ENCODE peak calls at places on chromosome 17, in five cellular contexts. T is HCT116, S is PC-9, Q is MM.1S, G is H1. D is an unnamed sample.
A peak's percentile ranks its signal among the peaks of the same experiment; 100 is the strongest.

GRCh38 chr17:28473542-28473941 is at the start of gene SLC13A2:
- DNase-seq in G (no peak), S (no peak), Q (no peak), T (no peak), D (no peak)

GRCh38 chr17:77420804-77421634 is 280.2 kb downstream of the SEC14L1 start:
- DNase-seq in T (no peak), Q (no peak), S (no peak), G (peak; percentile 69), D (peak; percentile 68)

GRCh38 chr17:16468428-16468992 is 23.5 kb downstream of the LRRC75A start:
- DNase-seq in G (no peak), T (no peak), S (no peak), Q (no peak), D (no peak)

GRCh38 chr17:21313320-21313719 is 28.8 kb downstream of the MAP2K3 start:
- DNase-seq in Q (no peak), T (no peak), S (no peak), G (no peak), D (no peak)

GRCh38 chr17:67285360-67285759 is 40.4 kb upstream of the HELZ start:
- DNase-seq in T (no peak), Q (no peak), S (peak; percentile 68), G (no peak), D (no peak)

GRCh38 chr17:72349508-72350472 is 229.0 kb downstream of the SOX9 start:
- DNase-seq in Q (no peak), G (no peak), S (no peak), T (no peak), D (no peak)

GRCh38 chr17:14297161-14297851 is 3.6 kb upstream of the HS3ST3B1 start:
- DNase-seq in Q (no peak), T (no peak), G (peak; percentile 87), S (no peak), D (peak; percentile 90)

GRCh38 chr17:7767425-7768021 is 50.0 kb downstream of the DNAH2 start:
- DNase-seq in T (no peak), Q (no peak), S (peak; percentile 88), G (no peak), D (no peak)

GRCh38 chr17:40224707-40225092 is 5.6 kb downstream of the WIPF2 start:
- DNase-seq in Q (no peak), T (no peak), S (no peak), G (no peak), D (peak; percentile 90)

DNA sequence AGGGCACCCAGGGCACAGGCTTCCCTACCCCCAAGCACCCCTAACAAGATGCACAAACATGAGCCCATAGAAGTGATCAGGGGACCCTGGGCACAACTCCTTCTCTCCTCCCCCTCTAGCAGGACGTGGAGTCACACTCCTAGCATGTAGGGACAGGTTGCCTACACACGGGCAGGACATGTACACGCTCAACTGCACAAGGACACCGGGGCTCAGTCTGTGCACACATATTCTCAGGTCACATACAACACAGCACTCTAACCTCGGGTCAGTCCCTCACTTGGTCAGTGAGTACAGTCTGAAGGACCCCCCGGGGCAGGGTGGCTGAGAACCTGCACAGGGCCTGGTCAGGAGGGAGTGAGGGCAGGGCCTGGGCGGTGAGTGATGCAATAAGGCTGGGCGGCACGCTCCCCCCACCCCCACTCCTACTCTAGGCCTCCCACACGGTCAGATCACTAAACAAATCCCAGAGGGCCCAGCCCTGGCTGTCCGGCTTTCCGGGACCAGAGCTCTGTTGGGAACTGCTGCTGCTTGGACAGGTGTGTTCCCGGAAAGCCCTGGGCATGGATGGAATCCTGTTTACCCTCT is 808 bp upstream of the DOC2B start:
- DNase-seq in S (no peak), Q (no peak), T (no peak), G (no peak), D (no peak)
- TF ChIP-seq EZH2 in S (no peak), Q (no peak), T (no peak), G (no peak), D (no peak)

GRCh38 chr17:50596191-50597037 is 35.9 kb downstream of the CACNA1G start:
- DNase-seq in G (peak; percentile 88), T (no peak), Q (no peak), S (no peak), D (no peak)
- TF ChIP-seq EZH2 in G (no peak), T (no peak), Q (no peak), S (no peak), D (no peak)

DNA sequence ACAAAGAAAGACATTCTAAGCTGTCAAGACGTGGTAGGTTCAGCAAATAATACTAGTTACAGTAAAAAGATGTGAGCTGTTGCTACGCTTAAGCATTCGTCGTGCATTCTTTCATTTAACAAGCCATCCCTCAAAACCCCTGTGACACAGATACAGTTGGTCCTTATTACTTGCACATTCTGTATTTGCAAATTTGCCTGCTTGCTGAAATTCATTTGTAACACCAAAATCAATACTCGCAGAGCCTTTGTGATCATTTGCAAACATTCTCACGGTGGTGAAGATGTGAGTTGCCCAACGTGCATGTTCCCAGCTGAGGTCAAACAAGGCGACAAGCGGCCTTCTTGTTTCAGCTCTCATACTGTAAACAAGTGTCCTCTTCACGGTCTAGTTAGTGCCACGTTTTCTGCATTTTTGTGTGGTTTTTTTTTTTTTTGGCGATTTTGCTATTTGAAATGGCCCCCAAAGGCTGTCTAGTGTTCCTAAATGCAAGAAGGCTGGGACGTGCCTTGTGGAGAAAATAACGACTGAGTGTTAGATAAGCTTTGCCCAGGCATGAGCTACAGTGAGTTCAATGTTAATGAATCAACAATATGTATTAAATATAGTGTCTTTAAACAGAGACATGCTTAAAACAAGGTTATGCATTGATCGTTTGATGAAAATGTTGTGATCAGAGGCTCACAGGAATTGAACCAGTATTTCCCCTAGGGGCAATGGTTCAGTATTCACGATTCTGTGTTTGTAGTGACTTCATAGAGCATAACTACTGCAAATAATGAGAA is 84.1 kb downstream of the RAB11FIP4 start:
- DNase-seq in S (no peak), T (no peak), Q (no peak), G (no peak), D (no peak)
- TF ChIP-seq EZH2 in S (no peak), T (no peak), Q (no peak), G (no peak), D (no peak)

GRCh38 chr17:43905985-43906852 is 1.1 kb downstream of the MPP2 start:
- DNase-seq in G (peak; percentile 90), T (no peak), S (no peak), Q (no peak), D (peak; percentile 86)
- TF ChIP-seq EZH2 in G (no peak), T (no peak), S (no peak), Q (no peak), D (no peak)

GRCh38 chr17:38557836-38558750 is 47.7 kb downstream of the SRCIN1 start:
- DNase-seq in G (peak; percentile 97), Q (peak; percentile 94), T (peak; percentile 92), S (peak; percentile 96), D (peak; percentile 97)

GRCh38 chr17:38559880-38560230 is 45.9 kb downstream of the SRCIN1 start:
- DNase-seq in S (no peak), Q (no peak), G (no peak), T (no peak), D (no peak)

GRCh38 chr17:38557395-38557794 is 48.4 kb downstream of the SRCIN1 start:
- DNase-seq in Q (no peak), G (no peak), T (no peak), S (no peak), D (no peak)

GRCh38 chr17:38559025-38559879 is 46.5 kb downstream of the SRCIN1 start:
- DNase-seq in T (peak; percentile 80), S (peak; percentile 91), Q (peak; percentile 94), G (peak; percentile 94), D (no peak)

DNA sequence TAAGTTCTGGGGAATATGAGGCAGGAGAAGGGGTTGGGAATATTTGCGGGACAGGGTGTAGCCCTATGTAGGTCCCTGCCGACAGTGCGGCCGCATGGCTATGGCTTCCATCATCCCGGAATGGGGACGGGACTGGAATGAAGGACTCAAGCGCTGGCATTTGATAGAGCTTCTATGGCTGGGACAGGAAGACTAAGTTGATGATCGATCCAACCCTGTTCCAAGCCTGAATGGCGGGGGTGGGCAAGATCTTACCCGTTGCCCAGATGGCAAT is 47.1 kb downstream of the SRCIN1 start:
- DNase-seq in S (no peak), Q (no peak), T (no peak), G (no peak), D (no peak)
- TF ChIP-seq EZH2 in S (no peak), Q (no peak), T (no peak), G (no peak), D (no peak)

GRCh38 chr17:48093341-48094045 is 7.8 kb downstream of the CBX1 start:
- DNase-seq in Q (no peak), T (no peak), S (no peak), G (no peak), D (no peak)
- TF ChIP-seq EZH2 in Q (no peak), T (no peak), S (no peak), G (no peak), D (no peak)

DNA sequence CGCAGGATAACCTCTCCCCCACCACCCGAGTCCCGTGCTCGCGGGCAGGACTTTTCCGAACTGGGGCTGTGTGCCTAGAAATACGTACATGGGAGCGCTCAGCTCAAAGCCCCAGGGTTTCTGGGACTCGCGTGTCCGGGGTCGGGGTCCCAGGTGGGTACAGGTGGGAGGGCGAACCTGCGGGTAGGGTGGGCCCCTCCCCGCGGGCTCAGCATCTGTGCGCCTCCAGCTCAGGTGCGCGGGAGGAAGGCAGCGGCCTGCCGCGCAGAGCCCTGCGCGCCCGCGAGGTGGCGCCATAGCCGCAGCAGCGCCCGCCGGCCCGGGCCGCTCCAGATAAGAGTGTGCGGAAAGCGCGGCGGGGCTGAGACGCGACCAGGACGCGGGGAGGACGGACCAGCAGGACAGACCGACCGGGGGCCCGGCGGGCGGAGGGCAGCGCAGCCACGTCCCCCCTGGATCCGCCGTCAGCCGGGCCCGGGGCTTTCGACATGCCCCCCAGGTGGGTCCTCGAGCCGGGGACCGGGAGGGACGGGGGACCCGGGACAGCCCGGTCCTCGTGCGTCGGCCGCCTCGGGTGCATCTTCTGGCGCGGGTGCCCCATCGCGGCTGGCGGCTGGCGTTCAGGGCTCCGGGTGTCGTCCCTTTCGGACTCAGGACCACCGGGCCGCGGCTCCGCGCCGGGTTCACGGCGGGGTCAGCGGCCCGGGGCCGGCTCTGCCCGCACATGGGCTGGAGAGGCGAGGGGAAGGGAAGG is at the start of gene HIC1:
- DNase-seq in Q (peak; percentile 75), T (no peak), S (no peak), G (peak; percentile 90), D (peak; percentile 94)
- TF ChIP-seq EZH2 in Q (no peak), T (no peak), S (no peak), G (peak; percentile 81), D (no peak)

GRCh38 chr17:63538693-63539595 is 11.3 kb upstream of the DCAF7 start:
- DNase-seq in S (no peak), T (no peak), Q (no peak), G (no peak), D (no peak)
- TF ChIP-seq EZH2 in S (no peak), T (no peak), Q (no peak), G (no peak), D (no peak)

GRCh38 chr17:60149691-60150582 is at the start of gene CA4:
- DNase-seq in Q (no peak), T (no peak), S (no peak), G (peak; percentile 74), D (no peak)
- TF ChIP-seq EZH2 in Q (no peak), T (no peak), S (no peak), G (peak; percentile 69), D (peak; percentile 91)

D was measured in GM23248.